ENCODE peak calls at places on chromosomes 1 and 21, in four cellular contexts. V is neural progenitor cell; D is fibroblast of mammary gland; B is CD4-positive, alpha-beta T cell. Q is an unnamed sample.

GRCh38 chr1:1001057-1001630 is 1.2 kb upstream of the HES4 start:
- DNase-seq in V (peak), D (no peak), B (no peak), Q (no peak)

GRCh38 chr1:152436593-152437338 is 22.7 kb upstream of the CRNN start:
- DNase-seq in V (no peak), D (peak), B (no peak), Q (no peak)

GRCh38 chr1:104064391-104064790 is 314.7 kb downstream of the AMY1C start:
- DNase-seq in V (no peak), D (no peak), B (no peak), Q (no peak)

GRCh38 chr1:235022341-235023196 is 106.1 kb downstream of the TOMM20 start:
- DNase-seq in V (no peak), D (no peak), B (no peak), Q (no peak)

GRCh38 chr1:22527555-22528296 is 35.6 kb upstream of the EPHA8 start:
- DNase-seq in V (peak), D (peak), B (no peak), Q (no peak)

GRCh38 chr1:222620566-222620965 is 2.7 kb downstream of the MIA3 start:
- DNase-seq in V (no peak), D (no peak), B (no peak), Q (no peak)

GRCh38 chr1:168057355-168057754 is 79.4 kb downstream of the GPR161 start:
- DNase-seq in V (no peak), D (no peak), B (no peak), Q (no peak)

GRCh38 chr1:157932082-157932481 is 61.4 kb upstream of the KIRREL1 start:
- DNase-seq in V (no peak), D (peak), B (no peak), Q (no peak)

GRCh38 chr21:34692458-34693020 is 23.7 kb downstream of the CLIC6 start:
- DNase-seq in V (no peak), D (no peak), B (no peak), Q (no peak)

GRCh38 chr1:38018864-38019343 is 6.4 kb downstream of the UTP11 start:
- DNase-seq in V (no peak), D (peak), B (no peak), Q (no peak)

GRCh38 chr21:38743772-38744529 is 61.8 kb upstream of the ETS2 start:
- DNase-seq in V (no peak), D (no peak), B (no peak), Q (no peak)

GRCh38 chr21:35873441-35873840 is 186.9 kb downstream of the SETD4 start:
- DNase-seq in V (no peak), D (no peak), B (no peak), Q (no peak)

GRCh38 chr1:43937179-43937865 is 3.7 kb downstream of the ARTN start:
- DNase-seq in V (no peak), D (no peak), B (no peak), Q (no peak)

GRCh38 chr1:42765832-42766722 is 751 bp downstream of the P3H1 start:
- DNase-seq in V (peak), D (peak), B (peak), Q (no peak)

GRCh38 chr21:46369520-46370235 is 45.7 kb downstream of the PCNT start:
- DNase-seq in V (no peak), D (no peak), B (no peak), Q (no peak)

GRCh38 chr1:223556414-223557124 is 108.9 kb downstream of the CAPN8 start:
- DNase-seq in V (peak), D (peak), B (no peak), Q (peak)

GRCh38 chr1:207047529-207047928 is 3.5 kb downstream of the YOD1 start:
- DNase-seq in V (no peak), D (no peak), B (no peak), Q (no peak)

GRCh38 chr1:162663086-162663485 is 30.8 kb downstream of the DDR2 start:
- DNase-seq in V (no peak), D (peak), B (no peak), Q (peak)

DNA sequence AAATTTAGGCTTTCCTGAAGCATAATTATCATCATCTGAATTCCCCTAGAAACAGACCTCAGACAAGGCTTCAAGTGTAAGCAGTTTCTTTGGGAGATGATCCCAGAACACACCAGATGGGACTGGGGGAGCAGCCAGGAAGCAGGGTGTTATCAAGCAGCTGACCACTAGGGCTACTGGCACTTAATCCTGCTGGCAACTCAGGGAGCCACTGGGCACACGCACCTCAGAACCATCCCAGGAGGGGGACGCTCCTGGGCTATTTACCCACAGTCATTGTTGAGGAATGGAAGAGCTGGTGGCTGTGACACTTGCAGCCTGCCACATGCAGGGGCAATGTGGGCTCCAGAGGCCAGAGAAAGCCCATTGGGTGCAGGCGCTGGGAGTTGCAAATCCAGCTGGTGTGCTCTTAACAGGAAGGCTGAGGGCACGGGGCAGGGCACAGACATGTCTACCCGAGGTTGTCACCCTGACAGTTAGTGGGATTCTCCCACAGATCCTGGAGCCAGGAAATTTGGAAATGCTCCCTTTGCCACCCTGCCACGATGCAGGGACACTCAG is 15.1 kb upstream of the IL22RA1 start:
- DNase-seq in V (peak), D (peak), B (no peak), Q (no peak)
- TF ChIP-seq CTCF in V (peak), D (peak), B (no peak), Q (peak)

GRCh38 chr1:233166896-233167295 is 128.6 kb downstream of the PCNX2 start:
- DNase-seq in V (no peak), D (no peak), B (no peak), Q (no peak)

GRCh38 chr1:233168384-233168783 is 127.1 kb downstream of the PCNX2 start:
- DNase-seq in V (no peak), D (no peak), B (no peak), Q (no peak)

GRCh38 chr1:233170741-233171140 is 124.8 kb downstream of the PCNX2 start:
- DNase-seq in V (no peak), D (no peak), B (no peak), Q (no peak)

GRCh38 chr1:233172201-233172600 is 123.3 kb downstream of the PCNX2 start:
- DNase-seq in V (no peak), D (peak), B (no peak), Q (no peak)
- TF ChIP-seq CTCF in V (peak), D (peak), B (no peak), Q (no peak)

GRCh38 chr21:27564684-27565280 is 597.9 kb upstream of the ADAMTS5 start:
- DNase-seq in V (peak), D (peak), B (no peak), Q (no peak)
- TF ChIP-seq CTCF in V (peak), D (peak), B (no peak), Q (peak)

GRCh38 chr1:119674835-119675289 is 26.8 kb upstream of the ZNF697 start:
- DNase-seq in V (no peak), D (peak), B (peak), Q (no peak)

GRCh38 chr1:119675349-119676343 is 27.6 kb upstream of the ZNF697 start:
- DNase-seq in V (peak), D (peak), B (peak), Q (peak)

GRCh38 chr1:119679223-119679622 is 31.2 kb upstream of the ZNF697 start:
- DNase-seq in V (peak), D (no peak), B (no peak), Q (no peak)

GRCh38 chr1:119674110-119674509 is 26.0 kb upstream of the ZNF697 start:
- DNase-seq in V (peak), D (peak), B (no peak), Q (no peak)

DNA sequence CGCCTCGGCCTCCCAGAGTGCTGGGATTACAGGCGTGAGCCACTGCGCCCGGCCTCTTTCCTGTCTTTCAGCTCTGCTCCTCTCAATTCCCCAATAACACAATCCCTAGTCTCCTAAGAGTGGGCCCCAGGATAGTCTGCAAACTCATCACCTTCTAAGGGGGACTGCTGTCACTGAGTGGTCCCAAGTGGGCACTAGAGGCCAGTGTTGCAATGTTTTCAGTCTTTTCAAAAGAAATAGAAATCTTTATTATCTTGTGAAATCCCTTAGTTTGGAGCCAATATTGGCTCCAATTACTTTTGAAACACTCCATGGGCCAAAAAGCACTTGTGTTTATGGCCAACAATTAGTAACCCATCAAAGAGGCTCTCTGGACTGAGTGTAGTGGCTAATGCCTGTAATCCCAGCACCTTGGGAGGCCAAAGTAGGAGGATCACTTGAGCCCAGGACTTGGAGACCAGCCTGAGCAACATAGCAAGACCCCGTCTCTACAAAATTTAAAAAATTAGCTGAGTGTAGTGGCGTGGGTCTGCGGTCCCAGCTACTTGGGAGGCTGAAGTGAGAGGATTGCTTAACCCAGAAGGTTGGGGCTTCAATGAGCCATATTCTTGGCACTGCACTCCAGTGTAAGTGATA is 28.6 kb upstream of the ZNF697 start:
- DNase-seq in V (no peak), D (peak), B (no peak), Q (no peak)
- TF ChIP-seq CTCF in V (peak), D (peak), B (no peak), Q (no peak)

GRCh38 chr1:88609051-88609450 is 75.0 kb upstream of the PKN2 start:
- DNase-seq in V (no peak), D (no peak), B (no peak), Q (no peak)
- TF ChIP-seq CTCF in V (no peak), D (no peak), B (no peak), Q (no peak)

Q was measured in GM06990.